ENCODE peak calls at places on chromosomes 13 and 19, in five cellular contexts. X is uterus; N is left lung; V is psoas muscle; E is CD8-positive, alpha-beta T cell. A is an unnamed sample. For H3K9me3, the result is how much of the 10 kb centered on the place peaks cover.

GRCh38 chr19:15210323-15210774 is 9.6 kb upstream of the NOTCH3 start:
- DNase-seq in E (no peak), X (peak), V (peak), N (peak), A (no peak)

GRCh38 chr19:3041756-3042517 is 12.9 kb upstream of the TLE2 start:
- DNase-seq in E (no peak), X (peak), N (no peak), V (no peak), A (no peak)

GRCh38 chr19:15428956-15429824 is 10.4 kb upstream of the AKAP8L start:
- DNase-seq in N (no peak), X (no peak), V (peak), E (no peak), A (no peak)

GRCh38 chr19:35641515-35642151 is at the start of gene ETV2:
- DNase-seq in E (peak), X (no peak), V (no peak), N (no peak), A (no peak)

GRCh38 chr13:86298741-86299140 is 499.5 kb upstream of the SLITRK6 start:
- DNase-seq in E (no peak), N (no peak), V (no peak), X (no peak), A (no peak)

GRCh38 chr19:19039901-19040300 is 6.5 kb downstream of the ARMC6 start:
- DNase-seq in N (no peak), X (no peak), V (no peak), E (peak), A (no peak)

GRCh38 chr13:48223016-48223385 is 10.0 kb upstream of the ITM2B start:
- DNase-seq in V (no peak), X (no peak), N (no peak), E (no peak), A (no peak)

GRCh38 chr13:24921003-24921402 is 157.0 kb downstream of the RNF17 start:
- DNase-seq in V (no peak), N (no peak), X (no peak), E (no peak), A (no peak)

GRCh38 chr19:18328340-18329034 is 5.6 kb upstream of the LSM4 start:
- DNase-seq in N (peak), V (peak), E (peak), X (peak), A (peak)

GRCh38 chr13:33610471-33611015 is 207.4 kb upstream of the RFC3 start:
- DNase-seq in N (no peak), V (peak), X (no peak), E (peak), A (peak)

GRCh38 chr19:51187395-51188226 is 37.3 kb upstream of the CD33 start:
- DNase-seq in X (no peak), V (no peak), N (no peak), E (no peak), A (no peak)

GRCh38 chr19:14632286-14632685 is 42.4 kb downstream of the ADGRE3 start:
- DNase-seq in V (no peak), X (no peak), N (no peak), E (no peak), A (no peak)

GRCh38 chr13:65926750-65927171 is 1303.4 kb downstream of the PCDH9 start:
- DNase-seq in X (no peak), E (no peak), N (peak), V (peak), A (no peak)

GRCh38 chr13:105262579-105262978 is 1272.9 kb downstream of the EFNB2 start:
- DNase-seq in X (no peak), E (no peak), N (no peak), V (no peak), A (no peak)

GRCh38 chr13:99062593-99062992 is 84.7 kb upstream of the DOCK9 start:
- DNase-seq in E (no peak), X (peak), N (no peak), V (no peak), A (no peak)

GRCh38 chr13:80048802-80049201 is 292.1 kb downstream of the SPRY2 start:
- DNase-seq in X (peak), V (peak), N (peak), E (peak), A (no peak)

GRCh38 chr19:13762635-13763235 is 1.6 kb upstream of the MRI1 start:
- DNase-seq in N (no peak), E (no peak), X (no peak), V (no peak), A (no peak)

GRCh38 chr13:27858046-27858445 is 61.8 kb upstream of the PDX1 start:
- DNase-seq in E (no peak), V (no peak), N (no peak), X (no peak), A (no peak)

GRCh38 chr13:29991343-29991742 is 140.9 kb upstream of the UBL3 start:
- DNase-seq in V (no peak), X (no peak), E (no peak), N (no peak), A (no peak)

GRCh38 chr19:23049256-23049655 is 46.3 kb upstream of the ZNF728 start:
- DNase-seq in X (no peak), V (no peak), N (no peak), E (no peak), A (no peak)

GRCh38 chr19:23052349-23052748 is 49.4 kb upstream of the ZNF728 start:
- DNase-seq in V (no peak), N (no peak), E (no peak), X (no peak), A (no peak)

DNA sequence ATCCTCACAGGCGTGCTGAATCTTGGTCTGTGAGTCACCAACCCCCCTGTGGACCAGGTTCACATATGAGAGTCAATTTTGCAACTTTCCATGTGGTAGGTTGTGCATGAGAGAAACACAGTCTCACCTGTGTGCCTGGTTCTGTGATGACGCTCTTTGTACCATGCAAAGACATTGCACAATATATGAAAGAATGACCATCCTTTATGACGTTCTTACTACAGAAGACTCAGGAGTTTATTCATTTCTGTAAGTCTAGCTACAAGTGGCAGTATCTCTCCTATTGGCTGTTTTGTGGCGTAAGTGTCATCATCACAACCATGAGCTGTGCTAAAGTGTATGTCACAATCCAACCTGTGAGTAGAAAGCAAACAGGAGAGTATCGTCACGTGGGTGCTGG is 43.8 kb upstream of the ZNF728 start:
- DNase-seq in V (no peak), N (no peak), X (no peak), E (no peak), A (no peak)
- H3K9me3 ChIP-seq in V (under half), N (under half), X (under half), E (under half), A (under half)

GRCh38 chr19:9528757-9529336 is 9.6 kb downstream of the ZNF426 start:
- DNase-seq in X (no peak), E (no peak), N (no peak), V (no peak), A (no peak)

GRCh38 chr19:9535934-9536333 is 2.5 kb downstream of the ZNF426 start:
- DNase-seq in V (no peak), N (no peak), X (no peak), E (no peak), A (no peak)

GRCh38 chr19:9531933-9532332 is 6.5 kb downstream of the ZNF426 start:
- DNase-seq in N (no peak), X (no peak), E (no peak), V (no peak), A (no peak)
- H3K9me3 ChIP-seq in N (under half), X (under half), E (under half), V (half or more), A (half or more)

DNA sequence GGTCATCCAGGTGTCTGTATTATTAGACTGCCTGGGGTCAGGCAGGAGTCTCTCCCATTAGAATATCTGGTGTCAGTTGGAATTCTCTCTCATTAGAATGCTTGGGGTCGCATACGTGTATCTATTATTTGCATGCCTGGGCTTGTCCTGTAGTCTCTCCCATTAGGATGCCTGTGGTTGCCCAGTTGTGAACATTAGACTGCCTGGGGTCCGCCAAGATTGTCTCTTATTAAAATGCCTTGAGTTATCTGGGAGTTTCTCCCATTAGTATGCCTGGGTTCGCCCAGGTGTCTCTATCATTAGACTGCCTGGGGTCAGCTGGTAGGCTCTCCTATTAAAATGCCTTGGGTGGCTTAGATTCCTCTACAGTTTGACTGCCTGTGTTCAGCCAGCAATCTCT is 1494.7 kb downstream of the UQCRFS1 start:
- DNase-seq in X (no peak), V (no peak), N (no peak), E (no peak), A (no peak)
- H3K9me3 ChIP-seq in X (under half), V (under half), N (under half), E (under half), A (under half)

DNA sequence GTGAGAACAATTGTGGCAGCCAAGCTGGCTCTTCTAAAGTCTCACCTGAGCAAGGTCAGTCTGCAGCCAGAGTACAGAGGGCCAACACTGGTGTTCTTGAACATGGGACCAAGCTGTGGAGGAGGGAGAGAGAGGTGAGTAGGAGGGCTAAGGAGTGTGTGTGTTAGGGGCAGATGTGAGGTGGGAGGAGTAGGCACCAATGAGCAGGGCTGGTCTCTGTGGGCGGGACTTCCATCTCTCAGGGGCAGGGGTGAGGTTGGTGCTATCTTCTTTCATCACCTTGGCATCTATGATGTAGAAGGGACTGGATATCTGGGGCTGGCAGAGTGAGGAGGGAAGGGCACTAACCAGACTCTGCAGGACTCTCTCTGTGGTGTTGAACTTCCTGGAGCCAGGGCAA is 72.4 kb downstream of the MBD3L1 start:
- DNase-seq in V (no peak), E (no peak), N (no peak), X (no peak), A (no peak)
- H3K9me3 ChIP-seq in V (under half), E (under half), N (under half), X (under half), A (under half)

GRCh38 chr19:31178833-31179470 is 170.3 kb downstream of the TSHZ3 start:
- DNase-seq in E (no peak), V (no peak), N (no peak), X (no peak), A (no peak)
- H3K9me3 ChIP-seq in E (under half), V (under half), N (under half), X (under half), A (under half)

GRCh38 chr19:56567274-56568120 is at the start of gene ZNF470:
- DNase-seq in X (peak), N (peak), E (peak), V (peak), A (peak)
- H3K9me3 ChIP-seq in X (under half), N (under half), E (under half), V (half or more), A (under half)

GRCh38 chr19:57786286-57786685 is 16.8 kb downstream of the ZNF586 start:
- DNase-seq in E (no peak), N (no peak), X (no peak), V (no peak), A (no peak)
- H3K9me3 ChIP-seq in E (half or more), N (under half), X (under half), V (under half), A (under half)

GRCh38 chr19:33062902-33063301 is 1.8 kb downstream of the RHPN2 start:
- DNase-seq in X (no peak), V (no peak), N (no peak), E (no peak), A (no peak)

GRCh38 chr19:33063356-33064116 is 1.2 kb downstream of the RHPN2 start:
- DNase-seq in N (no peak), E (no peak), X (peak), V (no peak), A (no peak)

GRCh38 chr19:33064117-33064777 is 441 bp downstream of the RHPN2 start:
- DNase-seq in N (peak), X (no peak), V (no peak), E (no peak), A (no peak)

GRCh38 chr19:33066543-33066942 is 1.9 kb upstream of the RHPN2 start:
- DNase-seq in V (no peak), E (no peak), X (no peak), N (no peak), A (no peak)

GRCh38 chr19:33064778-33065550 is at the start of gene RHPN2:
- DNase-seq in X (peak), N (peak), E (peak), V (peak), A (peak)
- H3K9me3 ChIP-seq in X (under half), N (under half), E (under half), V (under half), A (under half)

GRCh38 chr19:56423276-56423984 is 19.3 kb downstream of the ZNF583 start:
- DNase-seq in N (no peak), X (no peak), V (no peak), E (no peak), A (no peak)

DNA sequence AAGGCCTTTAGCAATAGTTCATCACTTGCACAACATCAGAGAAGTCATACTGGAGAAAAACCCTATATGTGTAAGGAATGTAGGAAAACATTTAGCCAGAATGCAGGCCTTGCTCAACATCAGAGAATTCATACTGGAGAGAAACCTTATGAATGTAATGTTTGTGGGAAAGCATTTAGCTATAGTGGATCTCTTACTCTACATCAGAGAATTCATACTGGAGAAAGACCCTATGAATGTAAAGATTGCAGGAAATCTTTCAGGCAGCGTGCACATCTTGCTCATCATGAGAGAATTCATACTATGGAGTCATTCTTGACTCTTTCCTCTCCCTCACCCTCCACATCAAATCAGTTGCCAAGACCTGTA is 19.8 kb downstream of the ZNF583 start:
- DNase-seq in E (no peak), X (no peak), N (no peak), V (no peak), A (no peak)
- H3K9me3 ChIP-seq in E (half or more), X (under half), N (under half), V (half or more), A (half or more)

A was measured in T-helper 17 cell.